ENCODE peak calls at places on chromosomes 7 and 10, in seven cellular contexts. P is AG09309; R is CD4-positive, alpha-beta memory T cell; N is Panc1; X is adrenal gland; E is CD8-positive, alpha-beta T cell; Q is tibial nerve. C is an unnamed sample.

GRCh38 chr10:131901181-131901829 is 497 bp downstream of the PPP2R2D start:
- DNase-seq in E (peak), P (no peak), N (no peak), X (peak), R (peak), Q (no peak), C (no peak)

GRCh38 chr7:69430502-69431145 is 167.7 kb upstream of the AUTS2 start:
- DNase-seq in N (no peak), Q (peak), X (peak), R (no peak), E (no peak), P (no peak), C (no peak)

GRCh38 chr10:114271779-114272167 is 32.7 kb downstream of the VWA2 start:
- DNase-seq in X (peak), N (peak), Q (peak), P (peak), R (no peak), E (no peak), C (no peak)

GRCh38 chr7:133854739-133855138 is 272.4 kb upstream of the LRGUK start:
- DNase-seq in R (no peak), N (no peak), P (no peak), E (no peak), Q (peak), X (no peak), C (peak)

GRCh38 chr7:93145324-93145723 is 2.9 kb downstream of the SAMD9L start:
- DNase-seq in X (no peak), Q (no peak), P (no peak), N (no peak), E (no peak), R (no peak), C (no peak)

GRCh38 chr10:124886195-124886594 is 55.7 kb upstream of the ZRANB1 start:
- DNase-seq in E (no peak), R (no peak), P (no peak), Q (no peak), X (no peak), N (no peak), C (no peak)

GRCh38 chr10:125161570-125162139 is 1.3 kb upstream of the CTBP2 start:
- DNase-seq in N (no peak), E (no peak), X (no peak), Q (no peak), P (no peak), R (no peak), C (no peak)

GRCh38 chr7:31512166-31512565 is 1.7 kb upstream of the ITPRID1 start:
- DNase-seq in R (no peak), X (no peak), P (no peak), E (no peak), Q (no peak), N (no peak), C (no peak)

GRCh38 chr7:100689230-100690135 is 4.6 kb downstream of the GIGYF1 start:
- DNase-seq in R (no peak), Q (no peak), N (no peak), X (no peak), E (no peak), P (no peak), C (no peak)

GRCh38 chr7:44415510-44415909 is 74.9 kb downstream of the NUDCD3 start:
- DNase-seq in E (no peak), R (no peak), Q (no peak), P (no peak), N (no peak), X (no peak), C (no peak)

GRCh38 chr10:114905450-114905849 is 32.5 kb upstream of the TRUB1 start:
- DNase-seq in R (no peak), N (no peak), Q (no peak), E (no peak), P (no peak), X (no peak), C (no peak)

GRCh38 chr10:103451871-103452713 is at the start of gene CALHM2:
- DNase-seq in N (no peak), X (peak), R (peak), Q (peak), P (no peak), E (peak), C (no peak)

GRCh38 chr7:36506820-36507219 is 117.2 kb downstream of the ANLN start:
- DNase-seq in N (no peak), Q (no peak), E (no peak), R (no peak), P (no peak), X (no peak), C (no peak)

GRCh38 chr7:91239171-91239604 is 25.0 kb upstream of the FZD1 start:
- DNase-seq in N (no peak), P (no peak), R (no peak), Q (peak), E (no peak), X (peak), C (no peak)

GRCh38 chr7:36116347-36117200 is 36.5 kb upstream of the EEPD1 start:
- DNase-seq in R (no peak), X (no peak), N (peak), E (no peak), Q (no peak), P (no peak), C (no peak)

GRCh38 chr10:75405201-75406143 is 3.9 kb upstream of the ZNF503 start:
- DNase-seq in N (no peak), R (no peak), P (no peak), E (no peak), Q (no peak), X (peak), C (no peak)

DNA sequence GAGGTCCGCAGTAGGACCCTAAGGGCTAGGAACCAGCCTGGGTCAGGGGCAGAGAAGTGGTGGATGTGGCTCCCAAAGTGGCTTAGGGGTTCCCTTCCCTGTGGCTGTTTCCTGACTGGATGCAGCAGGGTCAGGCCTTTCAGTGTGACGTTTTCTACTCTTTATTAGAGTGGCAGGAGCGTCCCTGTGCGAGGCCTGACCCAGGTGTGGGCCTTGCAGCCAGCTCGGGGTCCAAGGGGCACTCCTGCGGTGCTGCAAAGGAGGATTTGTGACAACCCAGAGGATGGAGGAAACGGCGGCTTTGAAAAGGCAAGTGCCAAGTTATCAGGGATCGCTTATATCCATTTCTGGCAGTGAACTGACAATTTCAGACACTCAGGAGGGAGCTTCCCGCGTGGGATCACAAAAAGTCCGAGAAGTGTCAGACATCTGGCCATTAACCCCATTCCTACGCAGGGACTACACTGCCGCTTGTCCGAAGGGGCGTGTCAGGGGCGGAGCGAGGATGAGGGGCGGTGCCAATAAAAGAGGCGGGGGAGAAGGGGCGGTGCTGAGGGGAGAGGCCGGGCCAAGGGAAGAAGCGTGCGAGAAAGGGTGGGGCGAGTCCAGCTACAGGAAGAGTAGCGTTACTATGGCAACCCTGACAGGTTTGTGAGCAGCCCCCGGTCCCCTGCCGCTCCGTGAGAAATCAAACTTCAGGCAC is 98.8 kb upstream of the ZNF722 start:
- DNase-seq in R (peak), Q (peak), X (peak), P (no peak), E (peak), N (no peak), C (no peak)
- H3K4me3 ChIP-seq in R (peak), Q (no peak), X (peak), P (peak), E (peak), N (peak), C (no peak)

DNA sequence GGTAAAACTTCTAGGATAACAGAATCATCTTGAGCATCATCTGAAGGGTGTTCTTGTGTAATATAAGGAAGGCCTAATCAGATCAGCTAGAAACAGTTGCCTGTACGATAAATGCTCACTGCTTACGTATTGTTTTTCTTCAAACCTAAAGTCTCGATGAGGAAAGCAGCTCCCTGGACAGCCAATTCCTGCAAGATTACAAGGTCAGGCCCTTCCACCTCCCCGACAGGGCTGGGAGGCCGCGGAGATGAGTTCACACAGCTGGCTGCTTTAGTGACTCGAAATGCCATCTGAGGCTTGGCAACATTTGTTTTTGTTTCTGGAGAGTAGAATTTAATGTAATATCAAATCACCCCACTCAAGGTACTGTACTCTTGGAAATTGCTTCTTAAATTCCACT is 95.1 kb upstream of the PFKP start:
- DNase-seq in Q (no peak), R (no peak), X (no peak), P (no peak), E (no peak), N (no peak), C (no peak)
- H3K4me3 ChIP-seq in Q (no peak), R (no peak), X (no peak), P (no peak), E (no peak), N (no peak), C (no peak)

DNA sequence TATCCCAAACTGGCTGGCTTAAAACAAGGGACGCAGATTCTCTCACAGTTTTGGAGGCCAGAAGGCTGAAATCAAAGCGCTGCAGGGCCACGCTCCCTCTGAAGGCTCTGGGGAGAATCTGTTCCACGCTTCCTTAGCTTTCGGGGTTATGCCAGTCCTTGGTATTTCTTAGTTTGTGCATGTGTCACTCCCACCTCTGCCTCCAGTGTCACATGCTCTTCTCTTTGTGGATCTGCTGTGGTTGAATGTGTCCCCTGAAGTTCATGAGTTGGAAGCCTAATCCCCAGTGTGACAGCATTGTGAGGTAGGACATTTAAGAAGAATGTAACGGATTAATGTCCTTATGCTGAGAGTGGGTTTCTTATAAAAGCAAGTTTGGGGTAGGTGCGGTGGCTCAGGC is 29.4 kb upstream of the RHEB start:
- DNase-seq in E (no peak), Q (no peak), R (no peak), N (no peak), X (no peak), P (no peak), C (no peak)
- H3K4me3 ChIP-seq in E (no peak), Q (no peak), R (no peak), N (no peak), X (no peak), P (no peak), C (no peak)

DNA sequence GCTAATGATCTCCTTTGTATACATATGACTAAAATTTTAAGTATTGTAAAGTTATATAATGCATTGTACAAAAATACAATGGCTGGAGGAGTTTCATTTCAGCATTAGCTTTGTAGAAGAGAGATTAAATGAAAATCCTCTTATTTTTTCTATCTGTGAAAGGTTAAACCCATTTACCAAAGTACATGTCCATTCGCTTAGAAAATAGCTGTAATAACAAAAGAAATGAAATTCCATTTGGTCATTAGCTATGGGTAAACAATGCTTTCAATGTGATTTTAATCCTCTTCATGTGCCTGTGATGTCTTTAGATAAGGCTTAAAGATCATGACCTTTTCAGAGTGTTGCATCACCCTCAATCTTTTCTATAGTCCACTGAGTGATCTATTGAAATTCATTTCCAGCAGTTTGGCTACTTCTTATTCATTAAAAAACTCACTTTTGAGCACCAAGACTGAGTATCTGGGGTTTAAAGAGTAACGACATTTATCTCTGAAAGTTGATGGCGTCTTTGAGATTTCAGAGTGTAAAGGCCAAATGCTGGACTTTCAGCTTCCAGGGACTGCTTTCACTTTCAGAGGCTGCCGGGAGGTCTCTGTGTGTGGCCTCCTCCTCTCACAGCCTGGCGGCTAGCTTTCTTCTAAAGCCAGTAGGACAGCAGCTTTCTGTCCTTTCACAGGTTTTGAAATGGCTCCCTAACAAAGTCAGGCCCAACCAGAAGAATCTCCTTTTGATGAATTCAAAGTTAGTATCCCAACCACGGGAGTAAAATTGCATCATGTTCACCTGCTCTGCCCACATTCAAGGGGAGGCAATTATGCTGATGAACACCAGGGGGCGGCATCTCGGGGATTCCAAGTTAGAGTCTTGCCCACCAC is 701.4 kb upstream of the COBL start:
- DNase-seq in P (no peak), R (no peak), X (no peak), Q (no peak), N (peak), E (no peak), C (peak)
- H3K4me3 ChIP-seq in P (no peak), R (no peak), X (peak), Q (no peak), N (peak), E (no peak), C (peak)

DNA sequence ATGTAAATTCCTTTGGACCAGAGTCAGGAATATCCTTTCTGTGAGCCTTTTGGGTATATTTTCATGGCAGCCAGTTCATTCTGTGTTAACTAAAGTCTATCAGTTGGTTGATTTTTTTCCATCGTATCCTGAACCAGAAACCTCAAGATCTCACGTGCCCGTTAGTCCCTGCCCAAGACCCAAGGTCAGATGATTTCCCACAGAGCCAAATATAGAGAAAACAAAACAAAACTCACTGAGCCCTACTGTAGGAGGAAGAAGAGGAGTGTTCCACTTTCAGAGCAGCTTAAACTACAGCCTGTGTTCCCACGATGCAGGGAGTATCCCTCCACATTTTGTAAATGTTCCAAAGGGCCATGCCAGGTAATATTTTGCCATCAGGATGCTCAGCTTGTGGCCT is 96.0 kb upstream of the ADO start:
- DNase-seq in Q (no peak), E (no peak), R (no peak), N (no peak), P (no peak), X (no peak), C (no peak)
- H3K4me3 ChIP-seq in Q (no peak), E (no peak), R (no peak), N (no peak), P (no peak), X (no peak), C (no peak)

DNA sequence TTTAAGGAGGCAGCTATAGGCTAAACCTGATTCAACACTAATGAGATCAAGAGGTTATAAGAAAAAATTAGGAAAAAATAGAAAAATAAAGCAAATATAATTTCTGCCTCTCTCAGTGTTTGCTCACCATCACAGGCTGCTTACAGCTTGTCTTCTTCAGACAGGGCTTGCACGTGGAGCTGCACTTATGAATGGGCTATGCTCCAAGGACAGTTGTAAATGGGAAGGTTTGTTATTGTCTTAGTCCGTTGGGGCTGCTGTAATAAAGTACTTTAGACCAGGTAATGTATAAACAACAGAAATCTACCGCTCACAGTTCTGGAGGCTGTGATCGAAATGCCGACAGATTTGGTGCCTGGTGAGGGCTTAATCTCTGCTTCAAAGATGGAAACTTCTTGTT is 219.8 kb downstream of the NEBL start:
- DNase-seq in R (no peak), X (no peak), P (no peak), N (no peak), E (no peak), Q (no peak), C (no peak)
- H3K4me3 ChIP-seq in R (no peak), X (no peak), P (no peak), N (no peak), E (no peak), Q (no peak), C (no peak)

GRCh38 chr10:42932735-42933453 is 144.0 kb upstream of the RET start:
- DNase-seq in Q (no peak), P (no peak), X (no peak), R (peak), N (no peak), E (peak), C (no peak)
- H3K4me3 ChIP-seq in Q (no peak), P (no peak), X (no peak), R (no peak), N (no peak), E (peak), C (no peak)

DNA sequence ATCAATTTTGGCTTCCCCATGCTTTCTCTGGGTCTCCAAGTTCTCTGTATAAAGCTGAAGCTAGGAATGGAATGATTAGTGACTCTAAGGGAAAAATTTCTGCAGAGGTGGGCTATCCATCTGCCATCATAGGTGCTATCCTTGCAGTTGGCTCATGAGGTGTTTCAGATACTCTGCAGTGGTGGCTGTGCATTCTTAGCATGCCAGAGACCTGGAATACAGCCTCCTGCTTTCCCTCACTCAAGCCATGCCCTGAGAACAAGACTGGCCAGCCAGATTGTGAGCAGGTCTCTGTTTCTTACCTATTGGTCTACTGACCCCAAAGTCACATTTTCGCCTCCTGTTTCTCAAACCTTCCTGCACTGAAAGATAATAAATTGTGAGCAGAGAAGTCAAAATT is 719.6 kb downstream of the CCSER2 start:
- DNase-seq in R (no peak), E (no peak), P (no peak), Q (no peak), X (no peak), N (no peak), C (no peak)
- H3K4me3 ChIP-seq in R (no peak), E (no peak), P (no peak), Q (no peak), X (no peak), N (no peak), C (no peak)

DNA sequence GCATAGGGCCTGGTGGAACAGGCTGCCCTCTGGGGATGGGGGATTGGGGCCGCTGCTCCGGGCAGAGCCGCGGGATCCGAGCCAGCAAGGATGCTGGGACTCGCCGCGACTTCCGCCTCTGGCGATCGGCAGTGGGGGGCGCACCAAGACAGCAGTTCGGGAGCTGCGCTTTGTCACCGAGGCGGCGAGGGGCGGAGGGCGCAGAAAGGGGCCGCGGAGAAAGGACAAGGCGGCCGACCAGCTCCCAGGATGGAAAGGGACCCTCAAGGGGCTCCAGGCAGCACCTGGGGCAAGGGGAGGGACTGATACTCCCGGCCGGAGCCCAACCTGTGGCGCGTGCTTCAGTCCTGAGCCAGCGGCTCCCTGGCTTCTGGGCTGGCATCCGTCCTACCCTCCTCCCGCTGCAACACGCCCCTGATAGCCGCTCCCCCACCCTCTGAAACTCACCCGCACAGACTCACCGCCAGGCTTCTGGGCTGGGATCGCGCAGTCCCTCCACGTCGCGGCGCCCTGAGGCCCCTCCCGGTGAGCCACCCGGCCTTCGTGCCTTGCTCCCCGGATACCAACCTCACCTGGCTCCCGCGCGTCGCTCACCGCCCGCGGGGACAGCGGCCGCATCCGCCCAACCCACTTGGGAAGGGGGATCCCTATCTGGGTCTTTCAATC is 7.1 kb upstream of the EVX1 start:
- DNase-seq in N (no peak), Q (no peak), E (no peak), X (no peak), R (no peak), P (no peak), C (peak)
- H3K4me3 ChIP-seq in N (peak), Q (peak), E (no peak), X (peak), R (no peak), P (peak), C (peak)

C was measured in Jurkat, Clone E6-1.